ENCODE peak calls at places on chromosome 11, in eight cellular contexts. B, L, T, D, E, H, G and U are unnamed samples.

GRCh38 chr11:133840479-133840941 is 4.8 kb downstream of the SPATA19 start:
- DNase-seq in T (no peak), B (no peak), G (no peak), D (no peak), H (no peak), L (no peak), E (no peak), U (no peak)

GRCh38 chr11:8067929-8068575 is 13.0 kb upstream of the TUB start:
- DNase-seq in L (no peak), G (no peak), D (no peak), E (no peak), B (no peak), T (no peak), H (no peak), U (no peak)

GRCh38 chr11:69209038-69209350 is 53.3 kb downstream of the SMIM38 start:
- DNase-seq in D (no peak), T (no peak), B (no peak), G (no peak), L (no peak), H (no peak), E (no peak), U (no peak)

GRCh38 chr11:104891135-104891534 is 7.1 kb downstream of the CASP12 start:
- DNase-seq in D (no peak), L (peak; percentile 90), B (peak; percentile 74), E (no peak), G (no peak), T (no peak), H (no peak), U (no peak)

GRCh38 chr11:135023499-135023898 is 611.5 kb upstream of the B3GAT1 start:
- DNase-seq in T (no peak), D (no peak), L (no peak), G (no peak), B (no peak), E (no peak), H (no peak), U (no peak)

GRCh38 chr11:60987577-60988277 is 16.2 kb downstream of the CD6 start:
- DNase-seq in L (no peak), D (no peak), B (no peak), T (no peak), H (no peak), E (no peak), G (no peak), U (no peak)

GRCh38 chr11:113947989-113948388 is 26.9 kb upstream of the HTR3A start:
- DNase-seq in B (no peak), E (no peak), T (no peak), L (no peak), G (no peak), D (no peak), H (no peak), U (no peak)

GRCh38 chr11:118975771-118976709 is 4.5 kb downstream of the FOXR1 start:
- DNase-seq in B (no peak), E (no peak), D (no peak), L (no peak), T (no peak), H (no peak), G (no peak), U (no peak)

GRCh38 chr11:69135420-69136363 is 20.0 kb upstream of the SMIM38 start:
- DNase-seq in T (peak; percentile 32), H (no peak), G (no peak), L (no peak), B (no peak), D (no peak), E (no peak), U (no peak)

GRCh38 chr11:23732026-23732425 is 764.8 kb upstream of the LUZP2 start:
- DNase-seq in H (no peak), D (peak; percentile 47), E (no peak), G (no peak), L (peak; percentile 65), T (no peak), B (no peak), U (no peak)

GRCh38 chr11:104033134-104033533 is 3.3 kb upstream of the DDI1 start:
- DNase-seq in E (no peak), D (no peak), T (no peak), G (no peak), B (peak; percentile 9), H (no peak), L (peak; percentile 97), U (no peak)

GRCh38 chr11:12397953-12398352 is 20.6 kb downstream of the PARVA start:
- DNase-seq in B (peak; percentile 15), T (peak; percentile 87), D (peak; percentile 98), H (no peak), G (no peak), E (no peak), L (peak; percentile 99), U (no peak)

GRCh38 chr11:59616396-59616982 is 915 bp upstream of the OSBP start:
- DNase-seq in G (no peak), T (peak; percentile 99), E (no peak), H (no peak), L (no peak), D (no peak), B (no peak), U (no peak)

GRCh38 chr11:73797457-73797856 is 9.8 kb downstream of the MRPL48 start:
- DNase-seq in E (no peak), T (no peak), G (no peak), L (no peak), H (no peak), D (no peak), B (no peak), U (no peak)

GRCh38 chr11:42494459-42494858 is 817.3 kb upstream of the API5 start:
- DNase-seq in G (no peak), T (no peak), B (no peak), L (no peak), E (no peak), H (no peak), D (no peak), U (no peak)

GRCh38 chr11:74524501-74524900 is 31.0 kb upstream of the LIPT2 start:
- DNase-seq in H (no peak), B (no peak), E (no peak), D (no peak), L (no peak), G (no peak), T (no peak), U (no peak)

GRCh38 chr11:78371221-78371899 is 46.3 kb downstream of the GAB2 start:
- DNase-seq in G (no peak), D (no peak), B (no peak), E (no peak), L (no peak), H (no peak), T (no peak), U (no peak)

GRCh38 chr11:76807206-76807875 is 24.2 kb downstream of the TSKU start:
- DNase-seq in H (peak; percentile 91), E (no peak), D (peak; percentile 92), T (peak; percentile 92), B (peak; percentile 76), L (peak; percentile 69), G (peak; percentile 90), U (peak; percentile 77)

DNA sequence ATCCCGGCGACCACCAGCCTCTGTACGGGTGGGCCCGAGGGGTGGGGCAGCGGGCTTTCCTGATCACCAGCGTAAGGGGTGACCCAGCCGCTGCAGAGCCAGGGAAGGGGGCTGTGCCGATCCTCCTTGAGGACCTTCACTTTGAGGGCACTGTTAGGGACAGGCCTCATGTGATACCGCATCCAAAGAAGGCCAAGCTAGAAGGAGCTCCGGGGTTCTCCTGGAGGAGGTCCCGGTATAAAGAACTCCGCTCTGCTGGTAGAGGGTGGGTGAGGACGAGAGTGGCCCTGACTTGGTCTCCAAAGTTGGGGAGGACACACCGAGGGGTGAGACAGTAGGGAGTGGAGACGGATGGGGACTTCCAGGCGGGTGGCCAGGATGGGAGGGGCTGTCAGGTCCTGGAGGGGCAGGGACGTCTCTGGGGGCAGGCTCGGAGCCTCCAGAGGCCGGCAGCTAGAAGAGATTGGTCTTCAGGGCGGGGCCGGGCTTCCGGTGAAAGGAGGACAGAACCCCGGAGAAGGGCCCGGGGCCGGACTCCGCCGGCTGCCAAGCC is 4.6 kb downstream of the PHOX2A start:
- DNase-seq in D (peak; percentile 78), B (no peak), E (no peak), G (peak; percentile 63), H (peak; percentile 67), L (peak; percentile 38), T (peak; percentile 91), U (no peak)
- H3K9ac ChIP-seq in D (peak overlapping the region; percentile 69), B (peak overlapping the region; percentile 22), E (no peak overlapping the region), G (peak overlapping the region; percentile 34), H (no peak overlapping the region), L (no peak overlapping the region), T (no peak overlapping the region), U (peak overlapping the region; percentile 42)

GRCh38 chr11:112785104-112785503 is 176.1 kb upstream of the NCAM1 start:
- DNase-seq in B (no peak), D (peak; percentile 56), T (no peak), H (no peak), E (no peak), L (no peak), G (no peak), U (no peak)
- H3K9ac ChIP-seq in B (no peak overlapping the region), D (no peak overlapping the region), T (no peak overlapping the region), H (no peak overlapping the region), E (no peak overlapping the region), L (no peak overlapping the region), G (no peak overlapping the region), U (no peak overlapping the region)

DNA sequence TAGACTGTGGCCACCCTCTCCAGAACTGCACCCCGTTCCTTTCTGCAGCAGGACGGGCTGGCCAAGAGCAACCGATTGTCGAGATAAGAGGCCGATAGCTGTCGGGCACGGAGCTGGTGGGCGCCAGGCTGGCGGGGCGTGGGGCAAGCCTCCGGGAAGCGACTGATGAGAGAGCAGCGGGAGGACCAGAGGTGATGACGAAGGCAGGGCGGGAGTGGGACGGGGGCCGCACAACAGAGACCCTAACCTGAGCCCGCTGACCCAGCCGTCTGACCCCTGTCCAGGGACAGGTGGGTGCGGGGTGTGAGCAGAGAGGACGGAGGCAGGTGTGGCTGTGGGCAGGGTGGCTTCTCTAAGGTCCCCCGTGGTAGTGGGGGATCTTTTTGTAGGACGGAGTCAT is 7.3 kb upstream of the BRSK2 start:
- DNase-seq in B (no peak), H (peak; percentile 45), D (no peak), G (no peak), L (no peak), E (no peak), T (peak; percentile 79), U (no peak)
- H3K9ac ChIP-seq in B (no peak overlapping the region), H (no peak overlapping the region), D (peak overlapping the region; percentile 34), G (no peak overlapping the region), L (no peak overlapping the region), E (peak overlapping the region; percentile 61), T (no peak overlapping the region), U (peak overlapping the region; percentile 78)

GRCh38 chr11:132055296-132055695 is 684.9 kb downstream of the NTM start:
- DNase-seq in H (no peak), D (no peak), L (no peak), E (no peak), B (no peak), T (no peak), G (no peak), U (no peak)

GRCh38 chr11:132052904-132053303 is 682.5 kb downstream of the NTM start:
- DNase-seq in E (no peak), D (no peak), H (no peak), G (no peak), L (no peak), T (no peak), B (no peak), U (no peak)

GRCh38 chr11:132056689-132057088 is 686.3 kb downstream of the NTM start:
- DNase-seq in B (no peak), T (no peak), D (no peak), L (peak; percentile 95), G (no peak), E (no peak), H (no peak), U (no peak)

GRCh38 chr11:132051704-132052103 is 681.3 kb downstream of the NTM start:
- DNase-seq in E (no peak), L (no peak), D (no peak), G (no peak), T (no peak), H (no peak), B (no peak), U (no peak)

GRCh38 chr11:132054822-132055221 is 684.4 kb downstream of the NTM start:
- DNase-seq in B (no peak), G (no peak), H (no peak), E (no peak), D (peak; percentile 73), L (peak; percentile 89), T (no peak), U (no peak)
- H3K9ac ChIP-seq in B (no peak overlapping the region), G (no peak overlapping the region), H (no peak overlapping the region), E (no peak overlapping the region), D (no peak overlapping the region), L (no peak overlapping the region), T (no peak overlapping the region), U (no peak overlapping the region)